ENCODE peak calls at places on chromosome 18, in eight cellular contexts. C, K, V, S, H, Q, I and A are unnamed samples.

GRCh38 chr18:37778417-37779165 is 213.0 kb upstream of the CELF4 start:
- DNase-seq in C (peak; percentile 27), K (peak; percentile 57), V (no peak), S (peak; percentile 24), H (peak; percentile 83), Q (no peak), I (peak; percentile 73), A (no peak)

GRCh38 chr18:35191252-35192025 is 49.4 kb upstream of the ZNF397 start:
- DNase-seq in C (no peak), K (no peak), V (no peak), S (no peak), H (no peak), Q (no peak), I (no peak), A (no peak)

GRCh38 chr18:55405655-55406373 is 182.2 kb downstream of the TCF4 start:
- DNase-seq in C (peak; percentile 91), K (peak; percentile 95), V (peak; percentile 95), S (peak; percentile 67), H (peak; percentile 58), Q (no peak), I (peak; percentile 87), A (peak; percentile 90)

GRCh38 chr18:71831039-71831438 is 713.1 kb downstream of the CBLN2 start:
- DNase-seq in C (peak; percentile 4), K (no peak), V (peak; percentile 13), S (no peak), H (no peak), Q (no peak), I (no peak), A (no peak)

GRCh38 chr18:48408727-48409590 is at the start of gene ZBTB7C:
- DNase-seq in C (no peak), K (no peak), V (no peak), S (no peak), H (peak; percentile 26), Q (no peak), I (peak; percentile 68), A (no peak)

GRCh38 chr18:50610349-50610748 is 50.5 kb downstream of the MAPK4 start:
- DNase-seq in C (no peak), K (no peak), V (no peak), S (no peak), H (no peak), Q (no peak), I (no peak), A (no peak)

GRCh38 chr18:54159916-54160315 is 64.6 kb downstream of the MBD2 start:
- DNase-seq in C (no peak), K (no peak), V (no peak), S (no peak), H (no peak), Q (no peak), I (no peak), A (no peak)

GRCh38 chr18:44869533-44869932 is 188.8 kb downstream of the SETBP1 start:
- DNase-seq in C (no peak), K (no peak), V (no peak), S (no peak), H (peak; percentile 92), Q (no peak), I (no peak), A (no peak)

GRCh38 chr18:35513181-35513932 is 15.6 kb upstream of the INO80C start:
- DNase-seq in C (peak; percentile 4), K (no peak), V (peak; percentile 54), S (no peak), H (peak; percentile 97), Q (no peak), I (peak; percentile 69), A (peak; percentile 60)

GRCh38 chr18:46169464-46169941 is 65.3 kb downstream of the HAUS1 start:
- DNase-seq in C (peak; percentile 67), K (no peak), V (peak; percentile 83), S (no peak), H (peak; percentile 48), Q (no peak), I (no peak), A (no peak)

GRCh38 chr18:44569391-44570055 is 111.2 kb upstream of the SETBP1 start:
- DNase-seq in C (no peak), K (no peak), V (no peak), S (no peak), H (peak; percentile 42), Q (no peak), I (no peak), A (no peak)

GRCh38 chr18:9711361-9712129 is 3.4 kb downstream of the RAB31 start:
- DNase-seq in C (no peak), K (no peak), V (no peak), S (no peak), H (no peak), Q (no peak), I (no peak), A (no peak)

GRCh38 chr18:47981320-47981719 is 50.9 kb upstream of the SMAD2 start:
- DNase-seq in C (no peak), K (no peak), V (no peak), S (no peak), H (peak; percentile 58), Q (no peak), I (no peak), A (no peak)

GRCh38 chr18:61093967-61094366 is 239.3 kb upstream of the CDH20 start:
- DNase-seq in C (no peak), K (no peak), V (no peak), S (no peak), H (no peak), Q (no peak), I (no peak), A (no peak)

GRCh38 chr18:67217551-67218166 is 298.9 kb downstream of the DSEL start:
- DNase-seq in C (peak; percentile 23), K (peak; percentile 33), V (peak; percentile 78), S (peak; percentile 49), H (peak; percentile 46), Q (no peak), I (no peak), A (peak; percentile 27)

GRCh38 chr18:39742015-39742466 is 2176.4 kb upstream of the CELF4 start:
- DNase-seq in C (no peak), K (no peak), V (peak; percentile 59), S (no peak), H (no peak), Q (no peak), I (no peak), A (no peak)

GRCh38 chr18:2893676-2894075 is 46.9 kb downstream of the EMILIN2 start:
- DNase-seq in C (no peak), K (no peak), V (no peak), S (no peak), H (no peak), Q (no peak), I (no peak), A (no peak)

GRCh38 chr18:44855681-44856080 is 175.0 kb downstream of the SETBP1 start:
- DNase-seq in C (no peak), K (no peak), V (no peak), S (no peak), H (no peak), Q (no peak), I (no peak), A (no peak)

GRCh38 chr18:78711316-78711715 is 268.3 kb upstream of the SALL3 start:
- DNase-seq in C (no peak), K (no peak), V (no peak), S (no peak), H (no peak), Q (no peak), I (no peak), A (no peak)

GRCh38 chr18:22783245-22783644 is 149.9 kb upstream of the RBBP8 start:
- DNase-seq in C (no peak), K (no peak), V (no peak), S (no peak), H (no peak), Q (no peak), I (no peak), A (no peak)
- H3K4me3 ChIP-seq in C (no peak overlapping the region), K (no peak overlapping the region), V (no peak overlapping the region), S (no peak overlapping the region), H (no peak overlapping the region), Q (no peak overlapping the region), I (no peak overlapping the region), A (no peak overlapping the region)

DNA sequence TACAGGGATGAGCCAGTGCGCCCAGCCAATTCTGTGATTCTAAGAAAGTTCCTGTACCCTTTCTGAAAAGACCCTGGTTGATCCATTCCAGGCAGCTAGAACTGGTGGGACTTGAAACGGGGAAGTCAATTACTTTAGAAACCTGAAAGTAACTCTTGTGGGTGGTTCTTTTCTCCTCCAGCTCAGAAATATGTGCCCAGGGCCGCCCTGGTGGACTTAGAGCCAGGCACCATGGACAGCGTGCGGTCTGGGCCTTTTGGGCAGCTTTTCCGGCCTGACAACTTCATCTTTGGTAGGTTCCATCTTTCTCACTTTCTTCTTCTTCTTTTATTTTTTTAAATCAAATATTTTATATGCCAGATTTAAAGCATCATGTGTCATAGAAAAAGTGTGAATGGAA is 2.7 kb downstream of the TUBB6 start:
- DNase-seq in C (no peak), K (no peak), V (no peak), S (no peak), H (no peak), Q (no peak), I (no peak), A (no peak)
- H3K4me3 ChIP-seq in C (no peak overlapping the region), K (no peak overlapping the region), V (peak overlapping the region; percentile 15), S (no peak overlapping the region), H (no peak overlapping the region), Q (no peak overlapping the region), I (no peak overlapping the region), A (peak overlapping the region; percentile 8)

DNA sequence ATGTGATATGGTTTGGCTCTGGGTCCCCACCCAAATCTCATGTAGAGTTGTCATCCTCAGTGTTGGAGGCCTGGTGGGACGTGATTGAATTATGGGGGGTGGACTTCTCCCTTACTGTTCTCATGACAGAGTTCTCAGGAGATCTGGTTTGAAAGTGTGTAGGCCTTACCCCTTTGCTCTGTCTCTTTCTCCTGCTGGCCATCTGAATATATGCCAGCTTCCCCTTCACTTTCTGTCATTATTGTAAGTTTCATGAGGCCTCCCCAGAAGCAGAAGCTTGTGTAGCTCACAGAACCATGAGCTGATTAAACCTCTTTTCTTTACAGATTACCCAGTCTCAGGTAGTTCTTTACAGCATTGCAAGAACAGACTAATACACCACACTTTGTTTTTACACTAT is 222.3 kb downstream of the DOK6 start:
- DNase-seq in C (no peak), K (no peak), V (no peak), S (no peak), H (no peak), Q (no peak), I (no peak), A (no peak)
- H3K4me3 ChIP-seq in C (no peak overlapping the region), K (no peak overlapping the region), V (no peak overlapping the region), S (no peak overlapping the region), H (no peak overlapping the region), Q (no peak overlapping the region), I (no peak overlapping the region), A (no peak overlapping the region)

DNA sequence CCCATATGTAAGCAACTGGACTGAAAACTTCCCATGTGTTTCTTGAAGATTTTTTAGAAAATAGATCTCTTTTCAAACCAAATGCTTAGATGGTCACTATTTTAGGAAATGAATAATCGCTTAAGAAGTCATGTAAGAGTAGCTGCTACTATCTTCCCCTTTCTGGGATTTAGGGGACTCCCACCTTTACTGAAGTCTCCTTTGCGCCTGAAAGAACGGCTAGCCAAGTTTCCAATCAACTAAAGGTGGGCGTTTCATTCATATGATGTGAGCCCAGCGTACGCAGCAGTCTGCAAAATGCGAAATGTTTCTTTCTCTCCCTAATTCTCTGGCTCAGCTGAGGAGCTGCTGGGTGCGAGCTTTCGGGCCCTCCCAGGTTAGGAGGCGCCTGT is 1.1 kb downstream of the DIPK1C start:
- DNase-seq in C (no peak), K (no peak), V (no peak), S (no peak), H (no peak), Q (no peak), I (no peak), A (no peak)
- H3K4me3 ChIP-seq in C (no peak overlapping the region), K (peak overlapping the region; percentile 75), V (no peak overlapping the region), S (no peak overlapping the region), H (no peak overlapping the region), Q (no peak overlapping the region), I (peak overlapping the region; percentile 80), A (no peak overlapping the region)

GRCh38 chr18:76434452-76434851 is 60.6 kb downstream of the ZNF516 start:
- DNase-seq in C (no peak), K (no peak), V (no peak), S (no peak), H (no peak), Q (no peak), I (no peak), A (no peak)
- H3K4me3 ChIP-seq in C (no peak overlapping the region), K (no peak overlapping the region), V (no peak overlapping the region), S (no peak overlapping the region), H (no peak overlapping the region), Q (no peak overlapping the region), I (no peak overlapping the region), A (no peak overlapping the region)